ENCODE peak calls at places on chromosomes 16 and 17, in four cellular contexts. N is effector memory CD4-positive, alpha-beta T cell; G is hepatocyte; I is esophagus muscularis mucosa. B is an unnamed sample.

GRCh38 chr17:34647511-34647910 is 68.1 kb downstream of the TMEM132E start:
- DNase-seq in N (no peak), G (no peak), I (no peak), B (no peak)

GRCh38 chr17:73309727-73310555 is 1.9 kb downstream of the CDC42EP4 start:
- DNase-seq in N (no peak), G (peak; percentile 81), I (no peak), B (no peak)

GRCh38 chr17:42485680-42486079 is 27.0 kb downstream of the ATP6V0A1 start:
- DNase-seq in N (no peak), G (no peak), I (no peak), B (no peak)

GRCh38 chr16:85420501-85421337 is 192.4 kb upstream of the GSE1 start:
- DNase-seq in N (peak; percentile 56), G (peak; percentile 71), I (no peak), B (peak; percentile 75)

GRCh38 chr16:57093845-57094564 is 1.6 kb downstream of the CPNE2 start:
- DNase-seq in N (no peak), G (no peak), I (no peak), B (no peak)

GRCh38 chr17:46782250-46782953 is 36.1 kb downstream of the WNT3 start:
- DNase-seq in N (no peak), G (peak; percentile 67), I (no peak), B (no peak)

GRCh38 chr17:67105213-67105612 is 60.9 kb downstream of the CACNG1 start:
- DNase-seq in N (no peak), G (no peak), I (no peak), B (no peak)

GRCh38 chr16:11128211-11129123 is 127.5 kb downstream of the SOCS1 start:
- DNase-seq in N (no peak), G (peak; percentile 44), I (no peak), B (no peak)

GRCh38 chr17:28228109-28228840 is 90.7 kb upstream of the TMEM97 start:
- DNase-seq in N (no peak), G (no peak), I (no peak), B (no peak)

GRCh38 chr16:67883872-67884261 is 818 bp upstream of the NRN1L start:
- DNase-seq in N (peak; percentile 54), G (peak; percentile 79), I (no peak), B (peak; percentile 67)

DNA sequence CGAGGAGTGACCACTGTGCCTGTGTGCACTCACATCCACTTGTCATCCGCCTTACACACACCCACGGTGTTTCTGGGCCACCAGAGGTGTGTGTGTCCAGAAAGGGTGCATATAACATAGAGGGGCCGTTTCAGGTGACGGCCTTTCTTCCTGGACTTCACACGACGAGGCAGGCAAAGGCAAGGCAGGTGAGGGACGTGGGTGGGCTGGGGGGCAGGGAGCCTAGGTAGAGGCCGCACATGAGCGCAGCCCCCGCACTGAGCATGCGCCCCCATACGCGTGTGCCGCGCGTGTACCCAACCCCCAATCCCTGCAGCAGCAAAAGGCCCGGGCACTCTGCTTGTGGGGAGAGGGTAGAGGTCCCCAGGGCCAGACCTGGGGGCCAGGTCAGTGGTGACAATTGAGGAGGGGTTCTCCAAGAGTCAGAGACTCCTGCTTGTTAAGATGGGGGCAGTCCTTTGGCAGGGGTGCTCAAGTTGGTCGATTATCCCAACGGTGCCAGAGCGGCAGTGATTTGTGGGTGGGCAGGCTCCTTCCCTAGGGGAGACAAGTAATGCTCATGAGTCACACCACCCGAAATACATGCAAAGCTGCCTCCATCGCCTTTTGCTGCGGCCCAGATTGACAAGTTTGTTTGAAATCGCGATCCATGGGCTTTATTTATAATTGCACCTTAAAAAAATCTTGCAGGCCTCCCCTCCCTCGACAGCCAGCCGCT is 972 bp upstream of the GIT1 start:
- DNase-seq in N (no peak), G (no peak), I (no peak), B (no peak)
- H3K4me1 ChIP-seq in N (peaks cover 54% of the 10 kb centered on the region), G (peaks cover 42% of the 10 kb centered on the region), I (peaks cover 73% of the 10 kb centered on the region), B (peaks cover 69% of the 10 kb centered on the region)

GRCh38 chr17:75575197-75575596 is 12.4 kb upstream of the MYO15B start:
- DNase-seq in N (no peak), G (peak; percentile 3), I (no peak), B (no peak)

GRCh38 chr17:75573540-75573957 is 14.1 kb upstream of the MYO15B start:
- DNase-seq in N (no peak), G (no peak), I (no peak), B (no peak)

GRCh38 chr17:75575728-75576127 is 11.9 kb upstream of the MYO15B start:
- DNase-seq in N (no peak), G (peak; percentile 5), I (no peak), B (no peak)

GRCh38 chr17:75573994-75574393 is 13.6 kb upstream of the MYO15B start:
- DNase-seq in N (no peak), G (peak; percentile 5), I (no peak), B (no peak)

GRCh38 chr17:75574404-75575093 is 13.1 kb upstream of the MYO15B start:
- DNase-seq in N (no peak), G (peak; percentile 7), I (no peak), B (no peak)
- H3K9me3 ChIP-seq in N (no peaks in the 10 kb centered on the region), G (no peaks in the 10 kb centered on the region), I (no peaks in the 10 kb centered on the region), B (no peaks in the 10 kb centered on the region)

GRCh38 chr17:83103200-83103937 is 24.0 kb downstream of the METRNL start:
- DNase-seq in N (no peak), G (peak; percentile 63), I (peak; percentile 94), B (no peak)
- H3K27ac ChIP-seq in N (no peak overlapping the region), G (no peak overlapping the region), I (peak overlapping the region; percentile 75), B (no peak overlapping the region)

DNA sequence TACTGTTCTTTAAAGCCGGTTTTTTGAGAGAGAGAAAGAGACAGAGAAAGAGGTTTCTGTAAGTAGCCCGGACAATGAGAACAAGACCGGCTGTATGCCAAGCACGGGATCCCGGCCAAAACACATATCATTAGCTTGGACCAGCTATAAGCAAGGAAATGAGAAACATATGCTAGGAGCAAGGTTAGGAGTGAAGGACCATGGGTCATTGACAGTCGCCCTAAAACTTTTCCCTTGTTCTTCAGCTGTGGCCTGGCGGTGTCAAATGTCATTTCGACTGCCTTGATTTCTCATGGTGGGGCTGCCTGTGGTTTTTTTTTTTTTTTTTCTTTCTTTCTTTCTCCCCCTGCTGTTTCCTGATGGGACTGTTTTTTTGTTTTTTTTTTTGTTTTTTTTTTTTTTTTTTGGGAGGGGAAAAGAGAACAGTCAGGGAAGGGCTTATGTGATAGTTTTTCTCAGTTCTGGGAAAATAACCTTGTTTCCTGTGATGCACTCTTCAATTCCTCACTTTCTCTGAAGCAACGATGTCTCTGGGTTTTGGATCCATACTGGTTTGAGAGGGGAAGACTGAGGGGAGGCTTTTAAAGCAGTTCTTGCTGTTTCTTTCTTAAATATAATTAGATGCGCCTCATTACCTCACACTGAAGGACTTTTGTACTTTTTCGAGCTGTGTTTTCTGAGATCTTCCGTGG is 124.8 kb upstream of the ZFHX3 start:
- DNase-seq in N (no peak), G (peak; percentile 58), I (no peak), B (no peak)
- H3K4me1 ChIP-seq in N (no peaks in the 10 kb centered on the region), G (peaks cover 33% of the 10 kb centered on the region), I (peaks cover 21% of the 10 kb centered on the region), B (no peaks in the 10 kb centered on the region)

DNA sequence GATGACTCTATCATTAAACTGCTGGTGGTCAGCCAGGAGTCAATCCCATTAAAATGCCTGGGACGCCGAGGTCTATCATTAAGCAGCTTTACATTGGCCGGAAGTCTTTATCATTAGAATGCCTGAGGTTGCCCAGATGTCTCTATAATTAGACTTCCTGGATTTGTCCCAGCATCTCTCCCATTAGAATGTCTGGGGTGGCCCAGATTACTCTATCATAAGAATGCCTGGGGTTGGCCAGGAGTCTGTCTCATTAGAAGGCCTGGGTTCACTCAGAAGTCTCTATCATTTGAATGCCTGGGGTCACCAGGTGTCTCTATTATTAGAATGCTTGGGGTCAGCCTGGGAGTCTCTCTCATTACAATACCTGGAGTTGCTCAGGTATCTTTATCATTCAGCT is 2227.2 kb downstream of the TP53TG3F start:
- DNase-seq in N (no peak), G (no peak), I (no peak), B (no peak)
- H3K9me3 ChIP-seq in N (peaks cover 20% of the 10 kb centered on the region), G (no peaks in the 10 kb centered on the region), I (peaks cover 28% of the 10 kb centered on the region), B (peaks cover 6% of the 10 kb centered on the region)

DNA sequence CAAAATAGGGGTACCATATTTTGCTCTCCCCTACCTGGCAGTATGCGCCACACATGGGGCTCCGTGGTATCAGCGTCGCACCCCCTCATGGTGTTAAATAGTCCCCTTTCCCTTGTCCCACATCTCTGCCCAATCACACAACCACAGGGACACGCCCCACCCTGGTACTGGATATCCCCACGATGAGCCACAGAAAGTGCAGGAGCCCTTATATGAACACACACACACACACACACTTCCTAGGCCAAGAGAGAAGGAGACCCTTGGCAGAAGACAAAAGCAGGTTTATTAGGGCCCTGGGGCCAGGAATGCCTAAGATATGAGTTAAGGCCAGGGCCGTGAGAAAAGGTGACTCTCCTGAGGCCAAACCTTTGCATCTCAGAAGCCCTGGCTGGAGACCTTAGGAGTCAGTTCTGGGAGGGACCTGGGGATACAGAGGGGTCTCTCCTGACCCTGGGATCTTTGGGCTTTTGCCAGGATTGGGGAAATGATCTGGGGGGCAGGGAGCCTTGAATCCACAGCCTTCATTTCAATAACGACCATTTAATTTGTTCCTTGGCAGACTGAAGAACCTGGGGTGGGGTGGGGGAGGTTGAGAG is 11.6 kb downstream of the COPZ2 start:
- DNase-seq in N (no peak), G (no peak), I (no peak), B (no peak)
- H3K27ac ChIP-seq in N (no peak overlapping the region), G (peak overlapping the region; percentile 49), I (peak overlapping the region; percentile 74), B (no peak overlapping the region)

GRCh38 chr17:29614345-29615047 is 8.2 kb downstream of the CORO6 start:
- DNase-seq in N (no peak), G (no peak), I (no peak), B (no peak)
- H3K4me1 ChIP-seq in N (peaks cover 57% of the 10 kb centered on the region), G (peaks cover 26% of the 10 kb centered on the region), I (peaks cover 69% of the 10 kb centered on the region), B (peaks cover 40% of the 10 kb centered on the region)

GRCh38 chr17:27082775-27083154 is 211.1 kb upstream of the WSB1 start:
- DNase-seq in N (no peak), G (no peak), I (no peak), B (no peak)
- H3K9me3 ChIP-seq in N (no peaks in the 10 kb centered on the region), G (no peaks in the 10 kb centered on the region), I (no peaks in the 10 kb centered on the region), B (no peaks in the 10 kb centered on the region)

DNA sequence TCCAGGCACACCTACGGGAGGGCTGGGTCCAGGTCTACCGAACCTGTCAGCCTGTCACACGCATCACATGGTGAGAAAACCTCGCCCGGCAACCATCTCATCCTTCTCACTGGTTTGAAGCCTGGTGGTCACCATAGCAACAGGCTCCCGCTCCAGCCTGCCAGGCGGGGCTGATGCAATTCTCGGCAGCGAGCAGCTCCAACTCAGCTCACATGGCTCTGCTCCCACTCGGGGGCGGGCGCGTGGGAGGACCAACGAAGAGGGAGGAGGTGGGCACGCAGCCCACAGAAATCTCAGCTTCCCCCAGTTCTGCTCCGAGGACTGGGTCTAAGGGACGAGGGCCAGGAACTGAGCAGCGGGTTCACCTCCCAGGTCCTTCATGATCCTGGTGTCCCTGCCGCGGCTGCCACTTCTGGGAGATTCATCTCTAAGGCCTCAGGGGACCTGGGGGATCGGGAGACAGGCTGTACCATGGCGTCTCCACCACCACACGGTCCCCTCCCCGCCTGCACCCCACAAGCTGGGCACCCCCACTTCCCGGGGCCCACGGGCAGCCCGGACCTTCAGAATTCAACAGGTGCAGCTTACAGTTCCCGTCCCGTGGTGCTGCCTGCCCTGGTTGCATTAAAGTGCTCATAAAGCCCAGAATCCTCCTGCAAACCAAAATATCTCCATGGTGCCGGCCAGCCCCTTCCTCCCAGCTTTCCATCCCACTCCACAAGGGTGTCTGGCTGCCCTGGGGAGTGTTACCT is 25.8 kb downstream of the ABR start:
- DNase-seq in N (no peak), G (peak; percentile 68), I (no peak), B (no peak)
- H3K27ac ChIP-seq in N (no peak overlapping the region), G (no peak overlapping the region), I (no peak overlapping the region), B (no peak overlapping the region)